ENCODE peak calls at places on chromosomes 16 and 17, in four cellular contexts. M, N, X and G are unnamed samples.

GRCh38 chr16:17238285-17239028 is 232.3 kb downstream of the XYLT1 start:
- DNase-seq in M (no peak), N (no peak), X (no peak), G (no peak)

GRCh38 chr17:31877341-31877740 is 18.3 kb upstream of the COPRS start:
- DNase-seq in M (no peak), N (no peak), X (no peak), G (no peak)

GRCh38 chr16:78505544-78506371 is 406.3 kb downstream of the WWOX start:
- DNase-seq in M (no peak), N (no peak), X (peak; percentile 80), G (no peak)

GRCh38 chr17:79811036-79811887 is 14.4 kb upstream of the CBX8 start:
- DNase-seq in M (peak; percentile 77), N (no peak), X (peak; percentile 64), G (peak; percentile 61)

GRCh38 chr17:82737981-82738877 is 2.8 kb downstream of the FN3K start:
- DNase-seq in M (peak; percentile 52), N (no peak), X (peak; percentile 98), G (no peak)

GRCh38 chr16:55257971-55258613 is 65.9 kb upstream of the IRX6 start:
- DNase-seq in M (peak; percentile 81), N (no peak), X (peak; percentile 41), G (peak; percentile 70)

GRCh38 chr17:3920940-3921852 is 4.9 kb upstream of the P2RX1 start:
- DNase-seq in M (no peak), N (no peak), X (no peak), G (no peak)

GRCh38 chr16:705748-706188 is at the start of gene FBXL16:
- DNase-seq in M (peak; percentile 95), N (no peak), X (no peak), G (peak; percentile 76)

GRCh38 chr16:73872856-73873255 is 423.8 kb upstream of the PSMD7 start:
- DNase-seq in M (no peak), N (no peak), X (no peak), G (no peak)

GRCh38 chr17:40071720-40072480 is 9.1 kb downstream of the THRA start:
- DNase-seq in M (no peak), N (no peak), X (peak; percentile 46), G (no peak)

GRCh38 chr16:74936902-74937560 is 47.9 kb downstream of the WDR59 start:
- DNase-seq in M (no peak), N (peak; percentile 50), X (no peak), G (no peak)

GRCh38 chr16:69839240-69839688 is 77.1 kb downstream of the WWP2 start:
- DNase-seq in M (no peak), N (no peak), X (peak; percentile 79), G (no peak)

GRCh38 chr16:11682655-11683096 is 14.4 kb downstream of the SNN start:
- DNase-seq in M (no peak), N (no peak), X (no peak), G (no peak)
- TF ChIP-seq BHLHE40 in M (no peak), N (peak; percentile 59), X (no peak), G (no peak)

GRCh38 chr16:47729701-47730100 is 268.6 kb downstream of the PHKB start:
- DNase-seq in M (no peak), N (no peak), X (no peak), G (no peak)

GRCh38 chr16:47728229-47728628 is 267.1 kb downstream of the PHKB start:
- DNase-seq in M (no peak), N (no peak), X (no peak), G (no peak)

GRCh38 chr16:47732806-47733150 is 271.6 kb downstream of the PHKB start:
- DNase-seq in M (no peak), N (no peak), X (no peak), G (no peak)

GRCh38 chr16:47732122-47732805 is 271.1 kb downstream of the PHKB start:
- DNase-seq in M (no peak), N (no peak), X (no peak), G (no peak)

DNA sequence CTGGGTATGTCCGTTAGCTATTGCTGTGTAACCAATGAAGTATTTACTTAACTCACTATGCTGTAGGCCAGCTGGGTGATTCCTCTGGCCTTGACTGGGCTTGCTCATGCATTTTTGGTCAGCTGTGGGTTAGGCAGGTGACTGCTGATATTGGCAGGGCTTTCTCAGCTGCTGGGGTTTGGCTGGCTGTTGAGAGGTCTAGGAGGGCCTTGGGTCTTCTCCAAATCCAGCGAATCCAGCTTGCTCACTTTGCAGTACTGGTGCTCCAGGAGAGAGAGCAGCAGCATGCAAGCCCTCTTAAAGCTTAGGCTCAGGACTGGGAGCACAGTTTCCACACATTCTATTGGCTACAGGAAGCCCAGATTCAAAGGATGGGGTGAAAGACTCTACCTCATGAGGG is 270.1 kb downstream of the PHKB start:
- DNase-seq in M (no peak), N (no peak), X (peak; percentile 23), G (no peak)
- TF ChIP-seq SP1 in M (no peak), N (no peak), X (no peak), G (no peak)

DNA sequence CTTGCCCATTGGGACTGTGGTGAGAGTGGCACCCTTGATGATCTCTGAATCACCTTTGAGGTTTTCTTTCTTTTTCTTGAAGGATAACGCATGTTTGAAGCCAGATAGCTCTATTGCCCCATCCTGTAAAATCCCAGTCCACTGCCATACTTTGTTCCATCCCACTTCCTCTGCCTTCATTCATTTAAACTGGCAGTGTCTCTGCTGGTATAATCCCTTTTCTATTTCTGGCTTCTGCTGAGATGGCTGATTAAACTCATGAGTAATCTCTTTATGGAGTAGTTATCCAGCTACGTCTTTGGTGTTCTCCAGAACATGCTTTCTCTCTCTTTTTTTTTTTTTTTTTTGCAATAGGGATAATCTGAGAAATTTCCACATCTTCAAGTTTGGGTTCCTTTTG is 656.5 kb upstream of the SALL1 start:
- DNase-seq in M (no peak), N (no peak), X (no peak), G (no peak)
- TF ChIP-seq BHLHE40 in M (no peak), N (no peak), X (no peak), G (no peak)

GRCh38 chr16:31474173-31474714 is 2.3 kb downstream of the TGFB1I1 start:
- DNase-seq in M (peak; percentile 44), N (no peak), X (no peak), G (no peak)

GRCh38 chr16:31474778-31475738 is 3.1 kb downstream of the TGFB1I1 start:
- DNase-seq in M (no peak), N (no peak), X (no peak), G (no peak)

GRCh38 chr16:31475949-31476304 is 4.0 kb downstream of the TGFB1I1 start:
- DNase-seq in M (peak; percentile 36), N (no peak), X (no peak), G (no peak)

GRCh38 chr16:31477220-31478216 is 5.4 kb upstream of the SLC5A2 start:
- DNase-seq in M (peak; percentile 87), N (no peak), X (peak; percentile 93), G (no peak)

GRCh38 chr16:31476305-31477219 is 4.6 kb downstream of the TGFB1I1 start:
- DNase-seq in M (peak; percentile 90), N (no peak), X (peak; percentile 63), G (no peak)
- TF ChIP-seq SP1 in M (no peak), N (no peak), X (no peak), G (no peak)

DNA sequence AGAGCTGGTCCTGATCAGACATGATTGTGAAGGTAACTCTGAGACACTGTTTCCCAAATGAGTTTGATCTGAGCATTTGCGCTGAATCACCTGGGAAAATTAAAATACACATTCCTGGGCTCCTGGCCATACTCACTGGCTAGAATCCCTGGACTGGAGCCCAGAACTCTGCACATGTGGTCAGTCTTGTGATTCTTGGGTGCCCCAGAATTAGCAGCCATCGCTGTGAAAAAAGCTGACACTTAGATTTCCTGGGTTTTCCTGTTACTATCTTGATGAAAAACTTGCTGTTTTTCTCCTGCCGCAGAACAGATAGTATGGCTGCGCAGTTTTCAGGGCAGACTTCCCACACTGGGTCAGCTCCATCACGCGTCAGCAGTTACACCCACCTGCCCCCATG is 24.6 kb downstream of the NECAB2 start:
- DNase-seq in M (no peak), N (no peak), X (no peak), G (no peak)
- TF ChIP-seq BHLHE40 in M (peak; percentile 35), N (no peak), X (no peak), G (no peak)

GRCh38 chr16:52991572-52991971 is 61.1 kb downstream of the CHD9NB start:
- DNase-seq in M (no peak), N (no peak), X (no peak), G (no peak)
- TF ChIP-seq SP1 in M (no peak), N (no peak), X (no peak), G (no peak)

GRCh38 chr16:22419908-22420307 is 45.5 kb upstream of the CDR2 start:
- DNase-seq in M (no peak), N (no peak), X (no peak), G (no peak)

GRCh38 chr16:22424161-22424937 is 49.9 kb upstream of the CDR2 start:
- DNase-seq in M (no peak), N (no peak), X (no peak), G (no peak)

GRCh38 chr16:22417019-22417418 is 42.6 kb upstream of the CDR2 start:
- DNase-seq in M (no peak), N (no peak), X (no peak), G (no peak)

GRCh38 chr16:22423716-22424115 is 49.3 kb upstream of the CDR2 start:
- DNase-seq in M (no peak), N (no peak), X (no peak), G (no peak)

DNA sequence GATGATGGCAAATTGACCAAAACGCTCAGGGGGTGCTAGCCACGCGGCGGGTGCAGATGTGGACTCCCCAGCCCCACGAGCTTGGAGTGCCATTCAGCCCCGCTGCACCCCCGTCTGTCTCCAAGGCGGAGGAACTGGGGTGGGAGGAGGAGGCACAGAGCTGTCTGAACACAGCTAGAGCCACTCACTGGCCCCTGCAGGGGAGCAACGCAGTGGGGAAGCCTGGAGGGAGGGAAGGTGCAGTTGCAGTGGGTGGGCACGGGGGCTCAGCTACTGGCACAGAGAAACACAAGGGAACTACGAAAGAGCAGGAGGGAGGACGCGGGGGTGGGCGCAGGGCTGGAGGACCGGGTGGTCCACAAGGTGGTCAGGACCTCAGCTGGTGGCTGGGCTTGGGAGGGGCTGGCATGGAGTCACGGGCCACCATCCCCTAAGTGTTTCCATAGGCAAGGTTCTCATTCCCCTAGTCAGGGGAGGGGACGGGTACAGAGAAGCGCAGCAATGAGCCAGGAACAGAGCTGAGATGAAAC is 46.3 kb upstream of the CDR2 start:
- DNase-seq in M (no peak), N (no peak), X (no peak), G (no peak)
- TF ChIP-seq BHLHE40 in M (no peak), N (no peak), X (no peak), G (no peak)